ENCODE peak calls at places on chromosomes 13 and 19, in four cellular contexts. O is naive thymus-derived CD8-positive, alpha-beta T cell; Q is H9; J is natural killer cell. Z is an unnamed sample.

GRCh38 chr13:107457686-107458085 is 757.6 kb downstream of the LIG4 start:
- DNase-seq in Q (no peak), J (no peak), O (no peak), Z (no peak)

GRCh38 chr19:41377977-41378707 is 1.8 kb downstream of the TMEM91 start:
- DNase-seq in Q (peak), J (no peak), O (no peak), Z (peak)

GRCh38 chr19:51796195-51796679 is 1.3 kb downstream of the FPR3 start:
- DNase-seq in J (no peak), Q (no peak), O (no peak), Z (no peak)

GRCh38 chr19:48918801-48919247 is 14.7 kb upstream of the DHDH start:
- DNase-seq in J (no peak), Q (peak), O (no peak), Z (peak)

GRCh38 chr19:7863157-7863970 is 10.8 kb downstream of the PRR36 start:
- DNase-seq in O (no peak), J (no peak), Q (peak), Z (no peak)

GRCh38 chr19:14182481-14182880 is 23.5 kb downstream of the ADGRL1 start:
- DNase-seq in J (no peak), Q (no peak), O (no peak), Z (no peak)

GRCh38 chr13:45321230-45321629 is 19.8 kb downstream of the TPT1 start:
- DNase-seq in J (no peak), Q (no peak), O (no peak), Z (peak)

GRCh38 chr13:48579167-48579918 is 46.5 kb upstream of the RCBTB2 start:
- DNase-seq in J (no peak), O (no peak), Q (no peak), Z (peak)

GRCh38 chr19:44948763-44949374 is 3.0 kb downstream of the APOC2 start:
- DNase-seq in O (no peak), J (no peak), Q (no peak), Z (no peak)

GRCh38 chr13:97068146-97068545 is 73.9 kb upstream of the OXGR1 start:
- DNase-seq in Q (no peak), J (no peak), O (no peak), Z (no peak)

GRCh38 chr13:103236213-103236612 is 170.0 kb upstream of the SLC10A2 start:
- DNase-seq in Q (no peak), O (no peak), J (no peak), Z (no peak)

GRCh38 chr13:68481130-68481529 is 1251.0 kb upstream of the PCDH9 start:
- DNase-seq in Q (no peak), O (no peak), J (no peak), Z (no peak)

GRCh38 chr19:47272448-47273312 is 2.0 kb upstream of the INAFM1 start:
- DNase-seq in O (peak), J (no peak), Q (no peak), Z (no peak)

GRCh38 chr13:82654851-82655517 is 1227.3 kb downstream of the SLITRK1 start:
- DNase-seq in O (no peak), J (no peak), Q (no peak), Z (no peak)

GRCh38 chr13:42883142-42883541 is 101.8 kb downstream of the FAM216B start:
- DNase-seq in Q (no peak), J (no peak), O (no peak), Z (no peak)

GRCh38 chr13:66425741-66426140 is 804.4 kb downstream of the PCDH9 start:
- DNase-seq in J (no peak), Q (no peak), O (no peak), Z (no peak)

GRCh38 chr13:33953203-33953602 is 135.3 kb downstream of the RFC3 start:
- DNase-seq in Q (no peak), J (no peak), O (no peak), Z (no peak)

GRCh38 chr13:98939552-98940306 is 38.1 kb downstream of the DOCK9 start:
- DNase-seq in J (no peak), O (no peak), Q (no peak), Z (no peak)